ENCODE peak calls at places on chromosome 1, in seven cellular contexts. One of them, this sample, is unnamed.

GRCh38 chr1:232183802-232184201 is 446.1 kb downstream of the SIPA1L2 start:
- DNase-seq in stimulated activated CD4-positive, alpha-beta T cell treated with anti-CD3 and anti-CD28 coated beads, Interleukin-1b, Interleukin-23, amount 100 ng/mL, for 4 hours: no peak
- DNase-seq in COR-L47: peak
- DNase-seq in effector memory CD8-positive, alpha-beta T cell: no peak
- DNase-seq in HFF-Myc: no peak
- DNase-seq in A549: no peak
- DNase-seq in NCI-H1694: peak
- DNase-seq in this sample: no peak

GRCh38 chr1:8903410-8903809 is 24.9 kb upstream of the ENO1 start:
- DNase-seq in stimulated activated CD4-positive, alpha-beta T cell treated with anti-CD3 and anti-CD28 coated beads, Interleukin-1b, Interleukin-23, amount 100 ng/mL, for 4 hours: no peak
- DNase-seq in COR-L47: no peak
- DNase-seq in effector memory CD8-positive, alpha-beta T cell: no peak
- DNase-seq in HFF-Myc: no peak
- DNase-seq in A549: no peak
- DNase-seq in NCI-H1694: no peak
- DNase-seq in this sample: no peak

GRCh38 chr1:117820694-117821381 is 108.6 kb downstream of the GDAP2 start:
- DNase-seq in stimulated activated CD4-positive, alpha-beta T cell treated with anti-CD3 and anti-CD28 coated beads, Interleukin-1b, Interleukin-23, amount 100 ng/mL, for 4 hours: no peak
- DNase-seq in COR-L47: no peak
- DNase-seq in effector memory CD8-positive, alpha-beta T cell: no peak
- DNase-seq in HFF-Myc: peak
- DNase-seq in A549: no peak
- DNase-seq in NCI-H1694: no peak
- DNase-seq in this sample: no peak

GRCh38 chr1:201072922-201073321 is 39.3 kb downstream of the CACNA1S start:
- DNase-seq in stimulated activated CD4-positive, alpha-beta T cell treated with anti-CD3 and anti-CD28 coated beads, Interleukin-1b, Interleukin-23, amount 100 ng/mL, for 4 hours: no peak
- DNase-seq in COR-L47: no peak
- DNase-seq in effector memory CD8-positive, alpha-beta T cell: no peak
- DNase-seq in HFF-Myc: no peak
- DNase-seq in A549: no peak
- DNase-seq in NCI-H1694: no peak
- DNase-seq in this sample: no peak

GRCh38 chr1:42484382-42484781 is 21.3 kb downstream of the CCDC30 start:
- DNase-seq in stimulated activated CD4-positive, alpha-beta T cell treated with anti-CD3 and anti-CD28 coated beads, Interleukin-1b, Interleukin-23, amount 100 ng/mL, for 4 hours: no peak
- DNase-seq in COR-L47: no peak
- DNase-seq in effector memory CD8-positive, alpha-beta T cell: no peak
- DNase-seq in HFF-Myc: peak
- DNase-seq in A549: no peak
- DNase-seq in NCI-H1694: peak
- DNase-seq in this sample: peak

GRCh38 chr1:154861607-154862094 is 8.4 kb downstream of the KCNN3 start:
- DNase-seq in stimulated activated CD4-positive, alpha-beta T cell treated with anti-CD3 and anti-CD28 coated beads, Interleukin-1b, Interleukin-23, amount 100 ng/mL, for 4 hours: no peak
- DNase-seq in COR-L47: no peak
- DNase-seq in effector memory CD8-positive, alpha-beta T cell: no peak
- DNase-seq in HFF-Myc: no peak
- DNase-seq in A549: no peak
- DNase-seq in NCI-H1694: no peak
- DNase-seq in this sample: no peak

GRCh38 chr1:3614755-3615742 is 3.7 kb upstream of the MEGF6 start:
- DNase-seq in stimulated activated CD4-positive, alpha-beta T cell treated with anti-CD3 and anti-CD28 coated beads, Interleukin-1b, Interleukin-23, amount 100 ng/mL, for 4 hours: no peak
- DNase-seq in COR-L47: peak
- DNase-seq in effector memory CD8-positive, alpha-beta T cell: no peak
- DNase-seq in HFF-Myc: no peak
- DNase-seq in A549: peak
- DNase-seq in NCI-H1694: no peak
- DNase-seq in this sample: no peak

GRCh38 chr1:67791261-67791660 is 42.0 kb downstream of the GNG12 start:
- DNase-seq in stimulated activated CD4-positive, alpha-beta T cell treated with anti-CD3 and anti-CD28 coated beads, Interleukin-1b, Interleukin-23, amount 100 ng/mL, for 4 hours: no peak
- DNase-seq in COR-L47: no peak
- DNase-seq in effector memory CD8-positive, alpha-beta T cell: no peak
- DNase-seq in HFF-Myc: no peak
- DNase-seq in A549: no peak
- DNase-seq in NCI-H1694: no peak
- DNase-seq in this sample: no peak

GRCh38 chr1:228749765-228750164 is 14.5 kb downstream of the RHOU start:
- DNase-seq in stimulated activated CD4-positive, alpha-beta T cell treated with anti-CD3 and anti-CD28 coated beads, Interleukin-1b, Interleukin-23, amount 100 ng/mL, for 4 hours: no peak
- DNase-seq in COR-L47: no peak
- DNase-seq in effector memory CD8-positive, alpha-beta T cell: no peak
- DNase-seq in HFF-Myc: no peak
- DNase-seq in A549: no peak
- DNase-seq in NCI-H1694: no peak
- DNase-seq in this sample: no peak

GRCh38 chr1:183023146-183023600 is at the start of gene LAMC1:
- DNase-seq in stimulated activated CD4-positive, alpha-beta T cell treated with anti-CD3 and anti-CD28 coated beads, Interleukin-1b, Interleukin-23, amount 100 ng/mL, for 4 hours: no peak
- DNase-seq in COR-L47: peak
- DNase-seq in effector memory CD8-positive, alpha-beta T cell: no peak
- DNase-seq in HFF-Myc: no peak
- DNase-seq in A549: peak
- DNase-seq in NCI-H1694: peak
- DNase-seq in this sample: peak

GRCh38 chr1:111989531-111990025 is at the start of gene KCND3:
- DNase-seq in stimulated activated CD4-positive, alpha-beta T cell treated with anti-CD3 and anti-CD28 coated beads, Interleukin-1b, Interleukin-23, amount 100 ng/mL, for 4 hours: no peak
- DNase-seq in COR-L47: no peak
- DNase-seq in effector memory CD8-positive, alpha-beta T cell: no peak
- DNase-seq in HFF-Myc: no peak
- DNase-seq in A549: no peak
- DNase-seq in NCI-H1694: no peak
- DNase-seq in this sample: no peak

GRCh38 chr1:2229032-2229920 is 1.2 kb downstream of the SKI start:
- DNase-seq in stimulated activated CD4-positive, alpha-beta T cell treated with anti-CD3 and anti-CD28 coated beads, Interleukin-1b, Interleukin-23, amount 100 ng/mL, for 4 hours: no peak
- DNase-seq in COR-L47: no peak
- DNase-seq in effector memory CD8-positive, alpha-beta T cell: peak
- DNase-seq in HFF-Myc: no peak
- DNase-seq in A549: no peak
- DNase-seq in NCI-H1694: no peak
- DNase-seq in this sample: no peak

GRCh38 chr1:89890085-89890754 is 69.4 kb downstream of the LRRC8D start:
- DNase-seq in stimulated activated CD4-positive, alpha-beta T cell treated with anti-CD3 and anti-CD28 coated beads, Interleukin-1b, Interleukin-23, amount 100 ng/mL, for 4 hours: no peak
- DNase-seq in COR-L47: no peak
- DNase-seq in effector memory CD8-positive, alpha-beta T cell: no peak
- DNase-seq in HFF-Myc: no peak
- DNase-seq in A549: peak
- DNase-seq in NCI-H1694: no peak
- DNase-seq in this sample: no peak

GRCh38 chr1:161198877-161199431 is at the start of gene ADAMTS4:
- DNase-seq in stimulated activated CD4-positive, alpha-beta T cell treated with anti-CD3 and anti-CD28 coated beads, Interleukin-1b, Interleukin-23, amount 100 ng/mL, for 4 hours: no peak
- DNase-seq in COR-L47: no peak
- DNase-seq in effector memory CD8-positive, alpha-beta T cell: no peak
- DNase-seq in HFF-Myc: peak
- DNase-seq in A549: no peak
- DNase-seq in NCI-H1694: peak
- DNase-seq in this sample: peak

GRCh38 chr1:113292660-113293626 is 97.4 kb upstream of the MAGI3 start:
- DNase-seq in stimulated activated CD4-positive, alpha-beta T cell treated with anti-CD3 and anti-CD28 coated beads, Interleukin-1b, Interleukin-23, amount 100 ng/mL, for 4 hours: no peak
- DNase-seq in COR-L47: no peak
- DNase-seq in effector memory CD8-positive, alpha-beta T cell: no peak
- DNase-seq in HFF-Myc: no peak
- DNase-seq in A549: no peak
- DNase-seq in NCI-H1694: no peak
- DNase-seq in this sample: no peak

This sample was measured in DMS 273 treated with DMSO at 0.1 percent for 48 hours.